ENCODE peak calls at places on chromosomes 7 and 10, in four cellular contexts. Z is GM12878, O is H1, J is K562. H is an unnamed sample.

GRCh38 chr7:150811-151221 is 41.6 kb upstream of the FAM20C start:
- DNase-seq in O (no peak), J (no peak), Z (no peak), H (no peak)

GRCh38 chr7:101171442-101171837 is 6.1 kb upstream of the VGF start:
- DNase-seq in J (no peak), Z (no peak), O (no peak), H (no peak)

GRCh38 chr7:14055813-14056212 is 66.3 kb upstream of the ETV1 start:
- DNase-seq in J (no peak), Z (no peak), O (no peak), H (no peak)

GRCh38 chr10:3774814-3775670 is 10.0 kb downstream of the KLF6 start:
- DNase-seq in J (peak), O (no peak), Z (no peak), H (no peak)

GRCh38 chr7:34337163-34337562 is 320.9 kb upstream of the NPSR1 start:
- DNase-seq in J (no peak), Z (no peak), O (no peak), H (no peak)

GRCh38 chr7:6705959-6706665 is 635 bp downstream of the ZNF12 start:
- DNase-seq in O (no peak), Z (no peak), J (peak), H (peak)

GRCh38 chr7:138063400-138063799 is 12.9 kb upstream of the AKR1D1 start:
- DNase-seq in O (no peak), Z (no peak), J (no peak), H (no peak)

GRCh38 chr10:3961082-3961481 is 176.1 kb upstream of the KLF6 start:
- DNase-seq in O (no peak), Z (no peak), J (no peak), H (no peak)

GRCh38 chr7:40658731-40659130 is 523.9 kb downstream of the SUGCT start:
- DNase-seq in J (no peak), O (no peak), Z (no peak), H (no peak)

GRCh38 chr10:123390874-123391273 is 236.7 kb downstream of the BUB3 start:
- DNase-seq in Z (no peak), O (no peak), J (no peak), H (no peak)

GRCh38 chr7:82594665-82595064 is 151.1 kb upstream of the CACNA2D1 start:
- DNase-seq in O (no peak), Z (no peak), J (no peak), H (no peak)

GRCh38 chr10:75651452-75651851 is 220.0 kb downstream of the LRMDA start:
- DNase-seq in O (no peak), J (no peak), Z (no peak), H (peak)

GRCh38 chr10:72883861-72884260 is 9.7 kb upstream of the OIT3 start:
- DNase-seq in O (no peak), J (no peak), Z (no peak), H (no peak)

GRCh38 chr10:133309111-133309719 is 501 bp downstream of the ZNF511 start:
- DNase-seq in Z (peak), O (peak), J (peak), H (peak)

GRCh38 chr10:18689498-18689897 is 30.3 kb downstream of the ARL5B start:
- DNase-seq in J (no peak), O (no peak), Z (no peak), H (peak)

GRCh38 chr7:141551773-141552162 is 558 bp downstream of the AGK start:
- DNase-seq in J (no peak), O (no peak), Z (no peak), H (no peak)

GRCh38 chr7:87510430-87510875 is 35.0 kb upstream of the ABCB4 start:
- DNase-seq in Z (no peak), O (no peak), J (no peak), H (no peak)

GRCh38 chr7:67866054-67866453 is 869.4 kb downstream of the TYW1 start:
- DNase-seq in J (no peak), Z (no peak), O (no peak), H (no peak)

GRCh38 chr10:43197834-43198681 is 59.8 kb downstream of the CSGALNACT2 start:
- DNase-seq in O (peak), Z (no peak), J (peak), H (peak)

GRCh38 chr7:116525298-116525912 is 569 bp downstream of the CAV1 start:
- DNase-seq in Z (no peak), O (no peak), J (peak), H (no peak)

GRCh38 chr10:132397036-132397541 is at the start of gene PWWP2B:
- DNase-seq in Z (no peak), O (no peak), J (peak), H (no peak)

GRCh38 chr7:27723086-27723485 is 16.9 kb upstream of the TAX1BP1 start:
- DNase-seq in O (no peak), J (no peak), Z (no peak), H (no peak)

GRCh38 chr10:78597791-78598555 is 470.8 kb upstream of the ZMIZ1 start:
- DNase-seq in J (no peak), O (no peak), Z (no peak), H (no peak)

GRCh38 chr7:43553999-43554398 is 28.9 kb upstream of the STK17A start:
- DNase-seq in Z (no peak), J (no peak), O (no peak), H (peak)

GRCh38 chr7:69714886-69715571 is 116.8 kb downstream of the AUTS2 start:
- DNase-seq in O (no peak), J (no peak), Z (no peak), H (no peak)

GRCh38 chr7:117171106-117171505 is 151.8 kb downstream of the WNT2 start:
- DNase-seq in J (no peak), Z (no peak), O (no peak), H (peak)

GRCh38 chr10:27240212-27240890 is at the start of gene ACBD5:
- DNase-seq in Z (peak), O (peak), J (peak), H (peak)

GRCh38 chr10:46097576-46098317 is 51.7 kb upstream of the MSMB start:
- DNase-seq in Z (no peak), J (no peak), O (no peak), H (no peak)

GRCh38 chr7:78967046-78967445 is 486.4 kb downstream of the MAGI2 start:
- DNase-seq in Z (no peak), J (no peak), O (no peak), H (no peak)

GRCh38 chr10:8300925-8301707 is 246.6 kb downstream of the GATA3 start:
- DNase-seq in Z (no peak), O (no peak), J (no peak), H (no peak)

GRCh38 chr7:127598318-127598717 is 4.8 kb downstream of the FSCN3 start:
- DNase-seq in Z (no peak), O (peak), J (peak), H (peak)

GRCh38 chr7:48786951-48787350 is 137.4 kb upstream of the CDC14C start:
- DNase-seq in O (no peak), J (no peak), Z (no peak), H (no peak)

GRCh38 chr7:26526288-26526587 is 234.6 kb downstream of the SNX10 start:
- DNase-seq in O (no peak), J (no peak), Z (no peak), H (no peak)

GRCh38 chr7:16347461-16348192 is 73.7 kb downstream of the CRPPA start:
- DNase-seq in O (no peak), J (peak), Z (no peak), H (no peak)

GRCh38 chr10:2993636-2994035 is 73.7 kb upstream of the PFKP start:
- DNase-seq in O (no peak), J (no peak), Z (no peak), H (no peak)

GRCh38 chr7:29924684-29925083 is 64.9 kb downstream of the SCRN1 start:
- DNase-seq in J (no peak), O (no peak), Z (no peak), H (no peak)

GRCh38 chr7:156446990-156447389 is 193.6 kb upstream of the RNF32 start:
- DNase-seq in Z (no peak), O (no peak), J (no peak), H (no peak)
- TF ChIP-seq CBX5 in Z (no peak), O (no peak), J (no peak), H (no peak)

DNA sequence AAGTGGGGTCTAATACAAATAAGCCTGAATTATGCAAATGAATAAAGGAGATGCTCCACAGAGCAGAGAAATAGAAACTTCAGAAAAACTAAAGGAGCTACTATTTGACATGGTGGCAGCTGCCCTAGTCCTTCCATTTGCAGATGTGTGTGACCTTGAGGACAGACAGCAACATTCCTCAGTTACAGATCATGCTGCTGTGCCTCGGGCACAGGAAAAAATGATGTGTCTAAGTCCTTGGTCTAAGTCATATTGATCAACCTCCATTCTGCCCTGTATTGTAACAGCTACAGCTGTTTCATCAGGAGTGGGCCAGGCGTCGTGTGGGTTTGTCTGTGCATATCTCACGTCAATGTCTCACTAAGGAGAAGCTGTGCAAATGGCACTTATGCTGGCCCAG is 710.4 kb downstream of the TNS3 start:
- DNase-seq in J (no peak), Z (no peak), O (no peak), H (no peak)
- TF ChIP-seq CBX5 in J (no peak), Z (no peak), O (no peak), H (no peak)

DNA sequence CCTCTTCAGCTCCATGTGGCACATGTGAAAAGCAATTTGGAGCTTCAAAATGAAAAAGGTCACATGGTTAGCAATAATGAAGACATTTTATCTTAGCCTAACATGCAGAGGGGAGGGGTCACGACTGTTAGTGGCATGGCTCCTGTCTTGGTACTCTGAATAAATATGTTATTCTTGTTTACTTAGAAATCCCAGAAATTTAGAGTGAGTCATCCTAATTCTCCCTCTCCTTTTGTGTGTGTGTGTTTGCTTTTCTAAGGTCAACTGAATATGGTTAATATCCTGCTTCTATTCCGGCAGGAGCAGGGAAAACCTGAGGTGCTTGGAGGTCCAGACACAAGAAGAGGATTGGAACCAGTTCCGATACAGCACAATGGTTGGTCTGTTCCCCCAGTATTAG is 17.6 kb downstream of the BCCIP start:
- DNase-seq in O (no peak), J (no peak), Z (no peak), H (no peak)
- TF ChIP-seq CBX5 in O (no peak), J (no peak), Z (no peak), H (no peak)

DNA sequence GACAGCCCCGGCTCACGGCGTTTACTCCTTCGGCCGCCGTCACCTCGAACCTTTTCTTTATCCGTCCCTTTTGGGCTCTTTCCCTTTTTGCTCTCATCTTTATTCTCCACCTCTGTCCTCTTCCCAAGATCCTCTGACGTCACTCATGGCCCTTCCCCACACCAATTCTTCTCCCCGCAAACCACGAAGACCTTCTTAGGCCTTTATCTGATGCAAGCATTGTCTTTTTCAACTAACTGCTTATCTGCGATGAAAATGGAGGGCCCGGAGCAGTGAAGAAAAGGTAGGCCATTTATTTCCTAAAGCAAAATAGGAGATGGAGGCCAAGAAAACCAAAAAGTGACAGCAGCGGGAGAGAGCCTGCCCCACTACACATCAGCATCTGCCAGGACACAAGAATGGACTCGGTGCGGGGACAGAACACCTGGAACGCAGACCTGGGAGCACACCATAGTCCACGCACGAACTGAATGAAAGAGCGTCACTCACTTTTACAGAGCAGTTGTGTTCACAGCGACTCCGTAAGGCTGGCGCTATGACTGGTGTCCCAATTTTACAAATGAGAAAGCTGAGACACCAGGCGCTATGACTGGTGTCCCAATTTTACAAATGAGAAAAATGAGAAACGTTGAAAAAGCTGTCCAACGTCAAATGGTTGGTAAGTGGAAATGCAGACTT is 45.3 kb downstream of the ZNF777 start:
- DNase-seq in J (no peak), Z (no peak), O (no peak), H (no peak)
- TF ChIP-seq CBX5 in J (no peak), Z (no peak), O (no peak), H (no peak)

DNA sequence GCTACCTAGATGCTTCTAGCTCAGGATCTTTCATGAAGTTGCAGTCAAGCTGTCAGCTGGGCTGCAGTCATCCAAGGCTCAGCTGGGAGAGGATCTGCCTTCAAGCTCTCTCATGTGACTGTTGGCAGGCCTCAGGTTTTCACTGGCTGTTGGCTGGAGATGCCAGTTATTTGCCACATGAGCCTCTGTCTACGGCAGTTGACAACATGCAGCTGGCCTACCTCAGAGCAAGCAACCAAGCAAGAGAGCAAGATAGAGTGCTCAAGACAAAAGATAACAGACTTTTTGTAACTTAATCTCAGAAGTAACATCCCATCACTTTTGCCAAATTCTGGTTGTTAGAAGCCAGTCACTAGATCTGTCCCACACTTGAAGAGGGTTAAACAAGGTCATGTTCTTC is 125.8 kb downstream of the TPST1 start:
- DNase-seq in O (no peak), J (no peak), Z (no peak), H (no peak)
- TF ChIP-seq CBX5 in O (no peak), J (no peak), Z (no peak), H (no peak)

GRCh38 chr10:115321360-115321759 is 228.2 kb downstream of the ATRNL1 start:
- DNase-seq in Z (peak), J (no peak), O (no peak), H (no peak)
- TF ChIP-seq CBX5 in Z (no peak), J (no peak), O (no peak), H (no peak)

GRCh38 chr10:52741851-52742250 is 30.7 kb downstream of the MBL2 start:
- DNase-seq in O (no peak), J (no peak), Z (no peak), H (no peak)
- TF ChIP-seq CBX5 in O (no peak), J (no peak), Z (no peak), H (no peak)

DNA sequence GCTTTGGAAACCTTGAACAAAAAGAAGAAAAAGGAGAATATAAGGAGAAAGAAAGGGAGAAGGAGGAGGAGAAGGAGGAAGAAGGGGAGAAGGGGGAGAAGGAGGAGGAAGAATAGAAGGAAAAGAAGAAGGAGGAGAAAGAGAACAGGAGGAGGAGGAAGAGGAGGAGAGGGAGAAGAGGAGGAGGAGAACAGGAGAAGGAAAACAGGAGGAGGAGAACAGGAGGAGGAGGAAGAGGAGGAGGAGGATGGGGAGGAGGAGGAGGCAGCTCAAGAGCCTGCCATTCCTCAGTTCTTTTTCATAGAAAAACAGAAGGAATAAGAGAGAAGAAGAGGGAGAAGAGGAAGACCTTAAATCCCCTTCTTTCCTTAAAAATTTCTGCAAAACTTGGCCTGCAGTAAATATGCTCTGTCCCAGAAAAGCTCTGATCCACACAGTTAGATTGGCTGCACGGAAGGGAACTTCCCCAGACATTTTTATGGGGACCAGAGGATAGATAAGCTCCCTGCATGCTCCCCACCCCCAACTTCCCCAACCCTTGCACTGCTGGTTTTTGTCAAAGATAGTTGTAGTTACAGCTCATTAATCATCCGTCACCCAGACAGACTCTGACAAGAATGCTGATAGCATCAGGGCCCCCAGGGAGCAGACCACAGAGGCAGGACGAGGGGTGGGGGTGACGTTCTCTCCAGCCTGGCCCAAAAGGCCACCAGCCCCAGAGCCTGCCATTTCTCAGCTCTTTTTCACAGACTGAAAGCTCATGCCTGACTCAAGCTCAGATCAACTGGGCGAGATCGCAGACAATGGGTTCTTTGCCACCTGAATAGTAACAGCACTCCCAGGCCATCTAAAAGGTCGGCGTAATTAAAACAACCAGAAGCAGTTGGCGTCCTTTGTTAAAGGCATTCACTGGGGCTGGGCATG is 34.5 kb upstream of the LYZL1 start:
- DNase-seq in O (no peak), Z (no peak), J (peak), H (no peak)
- TF ChIP-seq CBX5 in O (no peak), Z (no peak), J (no peak), H (no peak)

H was measured in HepG2.